ENCODE peak calls at places on chromosomes 1 and 21, in four cellular contexts. C is CD4-positive, alpha-beta T cell; U is AG04450; S is hepatocyte. Z is an unnamed sample.
A peak's percentile ranks its signal among the peaks of the same experiment; 100 is the strongest.

GRCh38 chr1:58858344-58858673 is 74.5 kb upstream of the JUN start:
- DNase-seq in C (peak; percentile 15), U (no peak), S (no peak), Z (no peak)

GRCh38 chr1:169201084-169201619 is 94.7 kb downstream of the ATP1B1 start:
- DNase-seq in C (no peak), U (no peak), S (no peak), Z (no peak)

GRCh38 chr1:115283681-115284146 is 54.3 kb downstream of the NGF start:
- DNase-seq in C (no peak), U (no peak), S (no peak), Z (no peak)

GRCh38 chr1:39666772-39667171 is 5.1 kb downstream of the NT5C1A start:
- DNase-seq in C (no peak), U (no peak), S (no peak), Z (no peak)

GRCh38 chr21:15592271-15592860 is 137.4 kb upstream of the USP25 start:
- DNase-seq in C (no peak), U (peak; percentile 21), S (peak; percentile 47), Z (no peak)

GRCh38 chr1:35220976-35221375 is 28.0 kb upstream of the SFPQ start:
- DNase-seq in C (no peak), U (no peak), S (peak; percentile 11), Z (no peak)

GRCh38 chr1:110597966-110598365 is 8.2 kb downstream of the KCNA2 start:
- DNase-seq in C (no peak), U (no peak), S (no peak), Z (no peak)

GRCh38 chr21:38680401-38680800 is 125.3 kb upstream of the ETS2 start:
- DNase-seq in C (no peak), U (no peak), S (no peak), Z (no peak)

GRCh38 chr1:226650236-226650841 is 88.7 kb downstream of the ITPKB start:
- DNase-seq in C (no peak), U (no peak), S (no peak), Z (no peak)

GRCh38 chr1:119606394-119606793 is 41.7 kb downstream of the ZNF697 start:
- DNase-seq in C (no peak), U (no peak), S (no peak), Z (no peak)

GRCh38 chr21:41932191-41932575 is 21.6 kb downstream of the C2CD2 start:
- DNase-seq in C (no peak), U (peak; percentile 51), S (peak; percentile 22), Z (no peak)

GRCh38 chr1:38270241-38270871 is 223.8 kb upstream of the POU3F1 start:
- DNase-seq in C (no peak), U (no peak), S (no peak), Z (no peak)

GRCh38 chr1:153741946-153742345 is 14.1 kb downstream of the INTS3 start:
- DNase-seq in C (no peak), U (no peak), S (no peak), Z (no peak)

GRCh38 chr1:41399148-41399795 is 38.0 kb downstream of the FOXO6 start:
- DNase-seq in C (no peak), U (no peak), S (peak; percentile 32), Z (no peak)

GRCh38 chr1:119829636-119830035 is 18.4 kb upstream of the REG4 start:
- DNase-seq in C (no peak), U (no peak), S (no peak), Z (no peak)

GRCh38 chr1:92329356-92330129 is 30.7 kb downstream of the RPAP2 start:
- DNase-seq in C (no peak), U (no peak), S (no peak), Z (no peak)

GRCh38 chr1:33758698-33759097 is 105.2 kb upstream of the HMGB4 start:
- DNase-seq in C (no peak), U (peak; percentile 11), S (no peak), Z (no peak)

GRCh38 chr1:54220004-54220811 is 20.2 kb downstream of the MRPL37 start:
- DNase-seq in C (no peak), U (no peak), S (peak; percentile 33), Z (peak; percentile 66)

GRCh38 chr1:231592809-231593208 is 33.8 kb upstream of the DISC1 start:
- DNase-seq in C (no peak), U (no peak), S (no peak), Z (no peak)

GRCh38 chr1:162141273-162142023 is 72.0 kb downstream of the NOS1AP start:
- DNase-seq in C (no peak), U (no peak), S (no peak), Z (no peak)

GRCh38 chr1:218646288-218646687 is 301.2 kb downstream of the TGFB2 start:
- DNase-seq in C (no peak), U (no peak), S (no peak), Z (no peak)

GRCh38 chr1:200564319-200564718 is 56.2 kb downstream of the KIF14 start:
- DNase-seq in C (no peak), U (no peak), S (no peak), Z (no peak)

GRCh38 chr1:46649764-46650163 is 18.4 kb downstream of the ATPAF1 start:
- DNase-seq in C (no peak), U (no peak), S (no peak), Z (no peak)

GRCh38 chr1:198934901-198935301 is 296.1 kb downstream of the PTPRC start:
- DNase-seq in C (peak; percentile 25), U (no peak), S (no peak), Z (no peak)

GRCh38 chr1:183417691-183418491 is at the start of gene NMNAT2:
- DNase-seq in C (no peak), U (no peak), S (peak; percentile 55), Z (peak; percentile 76)

GRCh38 chr1:185570962-185571361 is 163.2 kb upstream of the HMCN1 start:
- DNase-seq in C (no peak), U (no peak), S (peak; percentile 51), Z (no peak)

GRCh38 chr1:2925923-2926322 is 95.3 kb upstream of the ACTRT2 start:
- DNase-seq in C (no peak), U (no peak), S (no peak), Z (no peak)
- TF ChIP-seq CTCF in C (no peak), U (no peak), S (no peak), Z (no peak)

GRCh38 chr21:33419538-33420123 is 16.4 kb downstream of the IFNGR2 start:
- DNase-seq in C (no peak), U (no peak), S (no peak), Z (no peak)
- H3K27ac ChIP-seq in C (no peak overlapping the region), U (no peak overlapping the region), S (no peak overlapping the region), Z (no peak overlapping the region)

DNA sequence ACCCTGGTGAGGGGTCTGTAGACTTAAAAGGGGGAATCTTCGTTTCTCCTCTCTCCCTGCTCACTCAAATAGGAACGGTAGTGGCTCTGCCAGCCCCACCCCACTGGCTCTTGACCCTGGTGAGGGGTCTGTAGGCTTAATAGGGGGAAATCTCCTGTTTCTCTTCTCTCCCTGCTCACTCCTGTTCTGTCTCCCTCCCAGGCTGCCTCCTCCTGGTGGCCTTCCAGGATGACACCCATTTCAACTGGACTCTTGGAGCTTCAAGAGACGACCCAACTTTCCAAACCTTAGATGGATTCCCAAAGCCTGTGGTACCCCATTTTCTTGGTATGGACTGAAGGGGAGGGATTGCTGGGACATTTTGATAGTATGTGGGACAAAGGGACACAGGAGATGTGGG is 1.4 kb upstream of the EPHB2 start:
- DNase-seq in C (no peak), U (no peak), S (no peak), Z (no peak)
- TF ChIP-seq CTCF in C (no peak), U (peak; percentile 45), S (peak; percentile 12), Z (no peak)

DNA sequence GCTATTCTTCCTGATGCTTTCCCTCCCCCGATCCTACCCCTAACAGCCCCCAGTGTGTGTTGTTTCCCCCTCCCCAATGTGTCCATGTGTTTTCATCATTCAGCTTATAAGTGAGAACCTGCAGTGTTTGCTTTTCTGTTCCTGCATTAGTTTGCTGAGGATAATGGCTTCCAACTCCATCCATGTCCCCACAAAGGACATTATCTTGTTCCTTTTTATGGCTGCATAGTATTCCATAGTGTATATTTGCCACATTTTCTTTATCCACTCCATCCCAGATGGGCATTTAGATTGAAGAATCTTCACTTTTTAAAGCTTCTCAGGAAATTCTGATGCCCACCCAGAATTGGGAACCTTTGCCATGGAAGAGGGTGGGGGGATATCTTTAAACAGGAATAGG is 19.0 kb upstream of the SLC2A1 start:
- DNase-seq in C (no peak), U (no peak), S (no peak), Z (no peak)
- H3K27ac ChIP-seq in C (no peak overlapping the region), U (peak overlapping the region; percentile 31), S (no peak overlapping the region), Z (no peak overlapping the region)

GRCh38 chr1:151759241-151759640 is 4.1 kb downstream of the MRPL9 start:
- DNase-seq in C (no peak), U (no peak), S (no peak), Z (no peak)

GRCh38 chr1:151763990-151764389 is 694 bp upstream of the MRPL9 start:
- DNase-seq in C (no peak), U (no peak), S (no peak), Z (no peak)

GRCh38 chr1:151760597-151761385 is 2.5 kb downstream of the MRPL9 start:
- DNase-seq in C (no peak), U (no peak), S (no peak), Z (no peak)

DNA sequence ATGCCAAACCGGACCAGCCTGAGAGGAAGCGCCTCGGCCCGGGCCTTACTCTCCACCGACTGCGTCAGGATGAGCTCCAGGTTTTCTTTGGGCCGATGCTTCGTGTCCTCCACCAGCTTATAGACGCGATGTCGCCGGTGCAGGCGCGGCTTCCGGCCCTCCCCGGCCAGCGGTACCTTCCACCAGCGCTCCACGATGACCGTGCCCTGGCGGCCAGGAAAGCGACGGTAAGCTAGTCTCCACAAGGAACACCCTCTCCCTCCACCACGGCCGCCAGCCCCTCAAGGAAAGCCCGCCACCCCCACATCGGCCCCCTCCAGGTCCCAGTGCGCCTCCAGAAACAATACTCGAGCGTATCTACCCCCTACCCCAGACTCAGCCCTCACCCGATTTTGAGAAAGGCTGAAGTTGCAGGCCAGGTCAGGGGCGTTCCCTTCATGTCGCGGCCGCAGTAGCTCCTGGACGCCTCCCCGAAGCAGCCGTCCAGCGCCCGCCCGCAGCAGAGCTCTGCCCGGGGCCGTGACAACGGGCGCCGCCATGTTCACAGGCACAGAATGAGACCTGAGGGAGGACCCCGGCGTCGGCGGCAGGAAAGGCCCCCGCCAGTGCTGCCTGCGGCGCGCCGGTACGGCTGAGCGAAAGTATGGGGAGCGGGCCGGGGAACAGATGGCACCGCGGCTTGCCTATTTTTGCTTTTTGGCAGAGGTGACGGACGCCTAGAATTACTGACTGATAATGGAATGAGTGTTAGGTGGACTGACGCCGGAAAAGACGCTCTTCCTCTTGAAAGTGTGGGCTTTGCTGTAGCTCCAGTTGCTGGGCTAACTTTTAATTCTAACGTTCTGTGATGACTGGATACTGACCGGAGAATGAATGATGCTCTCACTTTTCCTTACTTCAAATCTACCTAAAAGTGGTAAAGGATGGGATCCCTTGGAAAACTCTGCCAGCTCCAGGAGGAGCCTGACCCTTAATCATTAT is at the start of gene MRPL9:
- DNase-seq in C (peak; percentile 80), U (peak; percentile 21), S (peak; percentile 91), Z (peak; percentile 85)
- TF ChIP-seq CTCF in C (no peak), U (no peak), S (no peak), Z (no peak)

GRCh38 chr1:112524251-112524650 is 15.5 kb downstream of the WNT2B start:
- DNase-seq in C (no peak), U (no peak), S (peak; percentile 17), Z (no peak)
- H3K27ac ChIP-seq in C (no peak overlapping the region), U (no peak overlapping the region), S (peak overlapping the region; percentile 40), Z (no peak overlapping the region)

Z was measured in left lung.